ENCODE peak calls at places on chromosomes 12 and 14, in four cellular contexts. N is lower lobe of right lung, Y is stomach, P is brain microvascular endothelial cell. Q is an unnamed sample. For H3K36me3, the result is how much of the 10 kb centered on the place peaks cover.

GRCh38 chr12:4197922-4198763 is 75.4 kb upstream of the CCND2 start:
- DNase-seq in N (no peak), Y (no peak), P (no peak), Q (no peak)

GRCh38 chr12:23174917-23175316 is 549.9 kb downstream of the ETNK1 start:
- DNase-seq in N (no peak), P (no peak), Y (no peak), Q (no peak)

GRCh38 chr12:68119250-68119649 is 40.3 kb downstream of the IFNG start:
- DNase-seq in P (no peak), Y (no peak), N (no peak), Q (no peak)

GRCh38 chr12:76345569-76345968 is 2.6 kb downstream of the BBS10 start:
- DNase-seq in Y (no peak), P (no peak), N (no peak), Q (no peak)

GRCh38 chr14:91127924-91128323 is 14.1 kb downstream of the DGLUCY start:
- DNase-seq in P (no peak), Y (no peak), N (no peak), Q (no peak)

GRCh38 chr12:60437297-60437696 is 841.5 kb downstream of the SLC16A7 start:
- DNase-seq in Y (no peak), N (no peak), P (no peak), Q (no peak)

GRCh38 chr14:54343276-54344121 is 53.3 kb upstream of the CDKN3 start:
- DNase-seq in Y (no peak), N (no peak), P (no peak), Q (no peak)

GRCh38 chr12:55996201-55996714 is 818 bp upstream of the SUOX start:
- DNase-seq in Y (peak), P (peak), N (no peak), Q (peak)

GRCh38 chr14:80809663-80810062 is 131.9 kb downstream of the CEP128 start:
- DNase-seq in P (no peak), N (no peak), Y (no peak), Q (no peak)

GRCh38 chr12:48997719-48998496 is 1.3 kb downstream of the DDN start:
- DNase-seq in N (no peak), P (no peak), Y (peak), Q (no peak)

GRCh38 chr12:106112094-106112822 is 26.5 kb downstream of the NUAK1 start:
- DNase-seq in N (no peak), P (no peak), Y (no peak), Q (no peak)

GRCh38 chr14:85934123-85934885 is 404.4 kb downstream of the FLRT2 start:
- DNase-seq in Y (peak), N (peak), P (no peak), Q (peak)

GRCh38 chr14:103504991-103505565 is 17.6 kb downstream of the CKB start:
- DNase-seq in N (no peak), P (no peak), Y (no peak), Q (peak)

GRCh38 chr14:43894534-43894933 is 612.5 kb downstream of the FSCB start:
- DNase-seq in N (no peak), P (no peak), Y (no peak), Q (no peak)

GRCh38 chr14:105250986-105251385 is 2.7 kb downstream of the BTBD6 start:
- DNase-seq in Y (no peak), N (no peak), P (no peak), Q (no peak)

GRCh38 chr12:108253540-108253939 is 85.6 kb downstream of the CMKLR1 start:
- DNase-seq in N (no peak), P (no peak), Y (no peak), Q (no peak)

GRCh38 chr14:52824479-52824878 is 33.1 kb upstream of the GNPNAT1 start:
- DNase-seq in P (no peak), N (no peak), Y (no peak), Q (no peak)

GRCh38 chr12:48352157-48352775 is 1.5 kb upstream of the ZNF641 start:
- DNase-seq in N (no peak), P (no peak), Y (no peak), Q (no peak)

GRCh38 chr12:131825146-131825892 is 2.9 kb upstream of the MMP17 start:
- DNase-seq in P (no peak), Y (no peak), N (no peak), Q (peak)
- H3K27ac ChIP-seq in P (no peak), Y (no peak), N (no peak), Q (no peak)

GRCh38 chr14:37089410-37089809 is 83.0 kb downstream of the SLC25A21 start:
- DNase-seq in N (no peak), Y (no peak), P (no peak), Q (no peak)

GRCh38 chr14:37091651-37092050 is 80.8 kb downstream of the SLC25A21 start:
- DNase-seq in N (no peak), P (no peak), Y (no peak), Q (no peak)

GRCh38 chr14:37088816-37089215 is 83.6 kb downstream of the SLC25A21 start:
- DNase-seq in P (no peak), Y (no peak), N (no peak), Q (no peak)

GRCh38 chr14:37088356-37088755 is 84.0 kb downstream of the SLC25A21 start:
- DNase-seq in N (no peak), Y (no peak), P (no peak), Q (no peak)

GRCh38 chr14:37090026-37090425 is 82.4 kb downstream of the SLC25A21 start:
- DNase-seq in N (no peak), Y (no peak), P (no peak), Q (no peak)
- H3K36me3 ChIP-seq in N (under half), Y (under half), P (under half), Q (under half)

DNA sequence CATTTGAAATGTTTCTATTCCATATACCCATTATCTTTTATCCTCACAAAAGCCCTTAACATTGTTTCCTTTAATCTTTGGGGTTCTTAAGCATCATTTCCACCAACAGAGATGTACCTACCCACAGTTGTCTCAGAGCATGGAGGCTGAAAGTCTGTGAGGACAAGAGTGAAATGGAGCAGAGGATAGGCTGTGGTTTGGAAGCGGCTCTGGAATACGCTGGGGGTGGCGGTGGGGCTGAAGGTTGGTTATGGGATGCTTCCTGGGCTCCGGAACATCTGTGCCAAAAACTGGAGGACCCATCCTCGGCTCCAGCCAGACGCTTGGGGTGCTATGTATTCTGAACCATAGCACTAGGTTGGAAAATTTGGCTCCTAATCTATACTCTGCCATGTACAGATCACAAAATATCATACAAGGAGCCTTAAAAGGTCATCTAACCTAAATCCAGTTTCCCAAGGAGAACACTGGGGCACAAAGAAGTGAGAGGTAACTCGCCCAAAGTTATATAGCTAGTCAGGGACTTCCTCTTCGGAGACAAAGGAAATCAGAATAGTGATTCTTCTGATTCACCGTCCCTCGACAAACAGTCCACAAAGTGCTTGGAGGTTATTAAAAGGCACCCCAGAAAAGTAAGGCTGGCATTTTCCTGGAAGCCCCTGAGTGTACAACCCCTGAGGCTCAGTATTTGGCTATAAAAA is 2.5 kb downstream of the PPP1R3E start:
- DNase-seq in Y (no peak), N (no peak), P (no peak), Q (no peak)
- H3K27ac ChIP-seq in Y (peak), N (peak), P (peak), Q (peak)

GRCh38 chr12:112029326-112029725 is 16.1 kb downstream of the ERP29 start:
- DNase-seq in N (no peak), P (no peak), Y (no peak), Q (no peak)
- H3K36me3 ChIP-seq in N (half or more), P (half or more), Y (under half), Q (under half)

DNA sequence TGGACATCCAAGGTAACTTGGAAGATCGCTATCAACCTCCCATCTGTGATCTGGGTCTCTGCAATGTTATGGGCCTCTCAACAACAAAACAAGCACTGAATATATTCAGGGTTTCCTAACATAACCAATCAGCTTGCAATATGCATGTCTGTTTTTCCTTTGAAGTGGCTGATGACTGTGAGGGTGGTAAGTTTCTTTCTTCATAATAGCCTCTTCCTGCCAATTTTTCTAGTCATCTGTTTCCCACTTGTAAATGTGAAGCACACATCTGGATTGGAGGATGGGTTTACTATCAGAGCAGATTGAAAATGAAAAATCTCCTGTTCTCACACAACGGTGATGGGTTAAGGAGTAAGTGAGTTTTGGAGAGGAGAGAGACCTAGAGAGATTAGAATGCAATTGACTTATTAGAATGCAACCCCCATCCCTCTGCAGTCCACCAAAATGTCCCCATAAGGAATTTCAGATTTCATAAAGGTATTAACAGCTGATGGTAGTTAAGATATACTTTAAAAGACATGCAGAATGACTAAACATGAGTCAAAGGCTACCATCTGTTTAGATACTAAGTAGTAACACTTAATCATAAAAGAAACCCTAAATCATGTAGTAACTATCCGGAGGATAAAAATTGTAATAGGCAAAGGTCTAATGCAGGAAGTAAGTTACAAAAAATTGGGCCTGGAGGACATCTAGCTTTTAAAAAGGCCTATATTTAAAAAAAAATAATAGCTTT is 58.4 kb upstream of the SAV1 start:
- DNase-seq in Y (no peak), N (no peak), P (peak), Q (no peak)
- H3K27ac ChIP-seq in Y (no peak), N (no peak), P (no peak), Q (no peak)

DNA sequence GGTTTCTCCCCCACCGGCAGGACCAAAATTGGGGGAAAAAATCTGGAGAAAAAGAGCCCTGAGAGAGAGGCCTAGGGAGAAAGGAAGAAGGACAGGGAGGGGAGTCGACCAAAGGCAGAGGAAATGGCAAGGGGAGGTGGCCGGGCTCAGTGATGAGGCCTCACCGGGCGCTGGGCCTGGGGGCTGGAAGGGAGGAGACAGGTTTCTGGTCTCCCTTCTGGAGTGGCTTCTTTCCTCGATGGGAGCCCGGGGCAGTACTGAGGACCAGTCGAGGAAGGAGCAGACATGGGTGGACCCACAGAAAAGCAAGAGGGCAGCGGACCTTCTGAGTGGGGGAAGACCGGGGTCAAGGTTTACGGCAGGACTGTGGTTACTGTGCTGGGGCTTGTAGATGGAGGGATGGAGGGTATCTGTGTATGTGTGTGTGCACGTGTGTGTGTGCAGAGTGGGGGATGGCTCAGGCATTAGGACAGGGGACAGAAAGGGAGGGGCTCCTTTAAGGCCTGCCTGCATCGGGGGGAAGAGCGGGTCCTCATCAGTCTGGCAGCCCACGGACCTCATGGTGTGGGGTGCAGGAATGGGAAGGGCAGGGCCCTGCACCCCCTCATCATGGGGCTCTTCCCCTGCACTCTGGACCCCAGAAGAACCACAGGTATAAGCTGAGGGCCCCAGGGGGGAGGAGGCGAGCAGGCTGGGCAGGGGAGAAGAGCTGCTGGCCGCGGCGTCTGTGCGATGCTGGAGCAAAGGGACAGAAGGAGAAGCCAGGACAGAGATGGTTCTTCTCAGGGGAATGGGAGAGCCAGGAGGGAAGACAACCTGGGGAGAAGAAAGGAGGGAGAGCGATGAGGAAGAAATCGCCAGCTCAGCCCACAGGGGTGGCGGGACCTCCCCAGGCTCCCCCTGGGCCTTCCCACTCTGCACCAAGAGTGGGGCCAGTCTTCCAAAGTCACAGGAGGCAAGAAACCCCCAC is 15.1 kb upstream of the RPLP0 start:
- DNase-seq in Y (no peak), N (no peak), P (no peak), Q (no peak)
- H3K36me3 ChIP-seq in Y (half or more), N (half or more), P (half or more), Q (under half)

GRCh38 chr14:76958975-76959710 is 69.4 kb downstream of the IRF2BPL start:
- DNase-seq in P (peak), N (no peak), Y (no peak), Q (no peak)

GRCh38 chr14:76957224-76957881 is 71.2 kb downstream of the IRF2BPL start:
- DNase-seq in Y (no peak), N (no peak), P (no peak), Q (no peak)

GRCh38 chr14:76955575-76956252 is 72.8 kb downstream of the IRF2BPL start:
- DNase-seq in N (no peak), Y (no peak), P (peak), Q (no peak)

GRCh38 chr14:76956253-76957090 is 72.0 kb downstream of the IRF2BPL start:
- DNase-seq in P (peak), Y (peak), N (peak), Q (peak)

DNA sequence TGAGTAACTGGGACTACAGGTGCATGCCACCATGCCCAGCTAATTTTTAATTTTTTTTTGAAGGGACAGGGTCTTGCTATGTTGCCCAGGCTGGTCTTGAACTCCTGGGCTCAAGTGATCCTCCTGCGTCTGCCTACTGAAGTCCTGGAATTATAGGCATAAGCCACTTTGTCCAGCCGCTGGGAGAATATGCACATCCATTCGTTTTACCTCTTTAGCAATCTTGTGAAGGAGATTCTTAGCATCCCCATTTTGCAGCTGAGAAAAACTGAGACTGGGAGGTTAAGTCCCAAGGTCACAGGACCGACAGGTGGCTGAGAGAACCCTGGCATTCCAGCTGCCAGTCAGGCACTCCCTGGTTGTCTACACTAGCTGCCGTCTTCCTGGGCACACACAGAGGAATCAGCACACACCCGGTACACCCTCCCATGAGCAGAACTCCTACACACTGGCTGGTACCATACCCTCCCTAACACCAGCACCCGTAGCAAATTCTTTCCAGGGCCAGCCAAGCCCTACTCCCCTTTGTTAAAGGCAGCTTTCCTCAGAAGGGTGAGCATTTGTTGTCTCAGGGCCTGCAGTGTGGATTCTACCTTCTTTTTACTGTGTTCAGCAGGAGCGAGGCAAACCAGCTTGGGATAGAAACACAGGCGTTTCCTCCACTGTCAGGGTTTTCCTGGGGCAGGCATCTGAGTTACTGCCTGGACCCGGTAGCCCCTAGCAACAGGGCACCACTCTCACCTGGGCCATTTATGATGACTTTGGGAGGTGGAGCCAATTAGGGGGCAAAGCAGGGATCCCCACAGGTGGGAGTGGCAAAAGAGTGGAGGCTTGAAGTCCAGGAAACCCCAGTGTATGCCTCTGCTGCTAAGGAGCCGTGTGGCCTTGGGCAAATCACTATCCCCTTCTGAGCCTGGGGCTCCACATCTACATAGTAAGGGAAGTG is 70.2 kb downstream of the IRF2BPL start:
- DNase-seq in P (no peak), N (no peak), Y (no peak), Q (no peak)
- H3K27ac ChIP-seq in P (no peak), N (peak), Y (peak), Q (no peak)

GRCh38 chr12:126390969-126391566 is 1325.8 kb downstream of the AACS start:
- DNase-seq in Y (no peak), P (no peak), N (no peak), Q (no peak)
- H3K36me3 ChIP-seq in Y (under half), P (under half), N (under half), Q (under half)